ENCODE peak calls at places on chromosomes 4 and X, in seven cellular contexts. D is body of pancreas, S is vagina, X is spleen, L is H54, Y is suprapubic skin, U is Peyer's patch. M is an unnamed sample.

GRCh38 chr4:174672276-174672675 is 150.0 kb upstream of the HPGD start:
- DNase-seq in D (no peak), S (no peak), X (no peak), L (no peak), Y (no peak), U (no peak), M (no peak)

GRCh38 chrX:71910526-71911022 is at the start of gene NHSL2:
- DNase-seq in D (peak), S (no peak), X (no peak), L (no peak), Y (no peak), U (no peak), M (no peak)

GRCh38 chrX:11666180-11666579 is 460 bp upstream of the ARHGAP6 start:
- DNase-seq in D (no peak), S (no peak), X (no peak), L (no peak), Y (no peak), U (no peak), M (no peak)

GRCh38 chr4:110622841-110623709 is at the start of gene PITX2:
- DNase-seq in D (peak), S (no peak), X (peak), L (no peak), Y (peak), U (no peak), M (peak)

GRCh38 chrX:20265221-20265725 is 1.4 kb downstream of the RPS6KA3 start:
- DNase-seq in D (peak), S (peak), X (peak), L (no peak), Y (peak), U (peak), M (peak)

GRCh38 chr4:28211714-28212470 is 1351.3 kb downstream of the STIM2 start:
- DNase-seq in D (no peak), S (no peak), X (no peak), L (no peak), Y (no peak), U (no peak), M (no peak)

GRCh38 chr4:91914176-91914804 is 389.5 kb upstream of the GRID2 start:
- DNase-seq in D (peak), S (no peak), X (no peak), L (no peak), Y (no peak), U (no peak), M (no peak)

GRCh38 chr4:37661643-37662221 is 24.4 kb downstream of the RELL1 start:
- DNase-seq in D (no peak), S (no peak), X (no peak), L (no peak), Y (no peak), U (no peak), M (no peak)

GRCh38 chr4:184343400-184344177 is 125.9 kb upstream of the ENPP6 start:
- DNase-seq in D (peak), S (no peak), X (peak), L (peak), Y (peak), U (peak), M (peak)

GRCh38 chrX:12978205-12979010 is 3.5 kb downstream of the TMSB4X start:
- DNase-seq in D (peak), S (no peak), X (peak), L (no peak), Y (no peak), U (peak), M (peak)

GRCh38 chrX:132948648-132949260 is 9.7 kb downstream of the HS6ST2 start:
- DNase-seq in D (peak), S (no peak), X (no peak), L (no peak), Y (no peak), U (no peak), M (peak)

GRCh38 chrX:136146614-136147319 is 566 bp upstream of the FHL1 start:
- DNase-seq in D (no peak), S (no peak), X (peak), L (no peak), Y (no peak), U (no peak), M (no peak)

GRCh38 chrX:124263743-124264142 is 68.7 kb upstream of the TEX13D start:
- DNase-seq in D (no peak), S (no peak), X (no peak), L (no peak), Y (no peak), U (no peak), M (no peak)

GRCh38 chrX:49067285-49068120 is 6.3 kb downstream of the PRAF2 start:
- DNase-seq in D (no peak), S (no peak), X (no peak), L (no peak), Y (no peak), U (no peak), M (no peak)

GRCh38 chr4:186058253-186058979 is 10.5 kb upstream of the TLR3 start:
- DNase-seq in D (no peak), S (no peak), X (peak), L (no peak), Y (no peak), U (no peak), M (no peak)

GRCh38 chr4:183905593-183906485 is 732 bp downstream of the STOX2 start:
- DNase-seq in D (peak), S (peak), X (no peak), L (no peak), Y (no peak), U (no peak), M (no peak)

GRCh38 chrX:66200050-66200664 is 36.1 kb downstream of the HEPH start:
- DNase-seq in D (no peak), S (no peak), X (no peak), L (no peak), Y (no peak), U (no peak), M (no peak)

GRCh38 chr4:144366425-144366824 is 225.9 kb upstream of the GYPA start:
- DNase-seq in D (no peak), S (no peak), X (no peak), L (no peak), Y (no peak), U (no peak), M (no peak)

GRCh38 chr4:13599159-13599558 is 28.4 kb downstream of the BOD1L1 start:
- DNase-seq in D (no peak), S (no peak), X (no peak), L (no peak), Y (no peak), U (no peak), M (no peak)

GRCh38 chr4:70505152-70505748 is 13.1 kb upstream of the AMTN start:
- DNase-seq in D (peak), S (no peak), X (peak), L (no peak), Y (no peak), U (peak), M (peak)

GRCh38 chr4:57490520-57490919 is 380.3 kb upstream of the IGFBP7 start:
- DNase-seq in D (no peak), S (no peak), X (no peak), L (no peak), Y (no peak), U (no peak), M (no peak)

GRCh38 chrX:63529961-63530360 is 178.8 kb upstream of the SPIN4 start:
- DNase-seq in D (no peak), S (no peak), X (no peak), L (no peak), Y (no peak), U (no peak), M (no peak)

GRCh38 chr4:56425518-56425917 is 9.9 kb downstream of the PPAT start:
- DNase-seq in D (no peak), S (no peak), X (no peak), L (no peak), Y (no peak), U (no peak), M (no peak)

GRCh38 chr4:116734178-116734577 is 351.2 kb downstream of the TRAM1L1 start:
- DNase-seq in D (no peak), S (no peak), X (no peak), L (no peak), Y (no peak), U (no peak), M (no peak)

DNA sequence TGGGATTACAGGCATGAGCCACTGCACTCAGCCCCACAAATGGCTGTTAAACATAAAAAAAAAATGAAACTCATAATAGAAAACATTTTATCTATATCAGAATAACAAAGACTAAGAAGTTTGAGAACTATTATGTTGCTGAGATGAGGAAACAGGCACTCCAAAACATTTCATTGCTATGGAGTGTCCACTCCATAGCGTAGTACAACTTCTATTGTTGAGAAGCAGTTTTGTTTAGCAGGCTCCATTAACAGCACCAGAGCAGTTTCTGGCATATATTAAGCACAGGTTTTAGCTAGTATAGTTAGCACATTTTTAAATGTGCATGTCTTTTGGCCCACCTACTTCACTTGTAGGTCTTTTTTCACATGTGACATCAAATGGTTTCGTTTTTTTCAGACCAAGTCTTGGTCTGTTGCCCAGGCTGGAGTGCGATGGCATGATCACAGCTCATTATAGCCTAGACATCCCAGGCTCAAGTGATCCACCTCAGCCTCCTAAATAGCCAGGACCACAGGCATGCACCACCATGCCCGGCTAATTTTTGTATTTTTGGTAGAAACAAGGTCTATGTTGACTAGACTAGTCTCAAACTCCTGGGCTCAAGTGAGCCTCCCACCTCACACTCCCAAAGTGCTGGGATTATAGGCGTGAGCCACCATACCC is 5.8 kb downstream of the HMGB2 start:
- DNase-seq in D (no peak), S (no peak), X (no peak), L (no peak), Y (no peak), U (no peak), M (no peak)
- TF ChIP-seq POLR2A in D (no peak), S (no peak), X (no peak), L (no peak), Y (no peak), U (no peak), M (peak)

GRCh38 chrX:149540621-149541520 is at the start of gene EOLA1:
- DNase-seq in D (peak), S (peak), X (peak), L (peak), Y (peak), U (peak), M (peak)
- TF ChIP-seq POLR2A in D (peak), S (no peak), X (peak), L (peak), Y (peak), U (peak), M (peak)

GRCh38 chrX:54184474-54184873 is 1.4 kb upstream of the FAM120C start:
- DNase-seq in D (no peak), S (no peak), X (no peak), L (no peak), Y (no peak), U (no peak), M (no peak)

GRCh38 chrX:54181196-54181953 is 1.7 kb downstream of the FAM120C start:
- DNase-seq in D (peak), S (no peak), X (no peak), L (no peak), Y (no peak), U (no peak), M (peak)

GRCh38 chrX:54180403-54180802 is 2.7 kb downstream of the FAM120C start:
- DNase-seq in D (no peak), S (no peak), X (no peak), L (no peak), Y (no peak), U (no peak), M (no peak)

GRCh38 chrX:54182194-54182863 is 725 bp downstream of the FAM120C start:
- DNase-seq in D (peak), S (no peak), X (peak), L (no peak), Y (no peak), U (peak), M (peak)

GRCh38 chrX:54182864-54183613 is at the start of gene FAM120C:
- DNase-seq in D (peak), S (peak), X (peak), L (peak), Y (peak), U (peak), M (peak)
- TF ChIP-seq POLR2A in D (no peak), S (no peak), X (no peak), L (peak), Y (no peak), U (no peak), M (peak)

GRCh38 chr4:139015948-139016451 is 419 bp downstream of the NOCT start:
- DNase-seq in D (peak), S (no peak), X (no peak), L (no peak), Y (no peak), U (peak), M (peak)
- TF ChIP-seq POLR2A in D (no peak), S (no peak), X (no peak), L (no peak), Y (no peak), U (no peak), M (peak)

DNA sequence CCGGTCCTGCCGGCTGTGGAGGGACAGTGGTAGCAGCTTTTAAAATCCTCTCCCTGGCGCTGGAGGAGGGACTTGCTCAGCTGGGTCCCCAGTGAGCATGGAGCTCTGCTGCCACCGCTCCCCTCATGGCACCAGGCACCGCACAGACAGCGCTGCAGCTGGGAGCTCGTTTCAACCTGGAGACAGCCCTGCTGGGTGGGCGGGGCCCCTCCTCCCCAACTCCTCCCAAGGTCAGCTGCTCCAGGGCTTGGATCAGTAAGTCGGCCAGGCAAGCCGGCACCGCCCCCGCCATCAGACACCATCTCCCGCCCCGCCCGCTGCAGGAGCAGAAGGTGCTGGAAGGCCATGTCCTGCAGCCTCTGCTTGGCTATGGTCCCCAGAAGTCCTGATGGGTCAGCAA is 16.4 kb downstream of the ZFYVE28 start:
- DNase-seq in D (peak), S (no peak), X (no peak), L (no peak), Y (no peak), U (no peak), M (peak)
- TF ChIP-seq POLR2A in D (no peak), S (no peak), X (no peak), L (no peak), Y (no peak), U (no peak), M (no peak)

GRCh38 chr4:7423801-7424552 is 10.8 kb downstream of the PSAPL1 start:
- DNase-seq in D (no peak), S (no peak), X (peak), L (no peak), Y (peak), U (no peak), M (no peak)

GRCh38 chr4:7423391-7423790 is 11.3 kb downstream of the PSAPL1 start:
- DNase-seq in D (no peak), S (no peak), X (no peak), L (no peak), Y (peak), U (no peak), M (no peak)

GRCh38 chr4:7421356-7422097 is 13.2 kb downstream of the PSAPL1 start:
- DNase-seq in D (no peak), S (no peak), X (peak), L (no peak), Y (peak), U (no peak), M (no peak)

GRCh38 chr4:7422098-7422897 is 12.4 kb downstream of the PSAPL1 start:
- DNase-seq in D (no peak), S (no peak), X (peak), L (no peak), Y (peak), U (no peak), M (no peak)

DNA sequence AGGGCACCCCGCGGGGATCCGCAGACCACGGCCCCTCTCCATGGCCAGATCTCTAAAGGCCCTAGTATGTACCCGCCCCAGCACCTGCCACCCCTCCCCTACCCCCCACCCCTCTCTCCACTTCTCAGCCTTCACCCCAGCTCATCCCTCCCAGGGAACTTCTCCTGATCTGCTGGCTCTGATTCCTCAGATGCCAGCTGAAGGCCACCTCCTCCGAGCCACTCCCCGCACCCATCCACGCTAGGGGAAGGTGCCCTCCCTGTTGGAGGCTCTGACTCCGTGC is 11.9 kb downstream of the PSAPL1 start:
- DNase-seq in D (no peak), S (no peak), X (peak), L (no peak), Y (no peak), U (no peak), M (no peak)
- TF ChIP-seq POLR2A in D (no peak), S (no peak), X (no peak), L (no peak), Y (no peak), U (no peak), M (no peak)

GRCh38 chr4:88284378-88285234 is at the start of gene PPM1K:
- DNase-seq in D (peak), S (peak), X (peak), L (peak), Y (peak), U (peak), M (peak)
- TF ChIP-seq POLR2A in D (peak), S (no peak), X (no peak), L (no peak), Y (peak), U (peak), M (peak)